ENCODE peak calls at places on chromosomes 4 and X, in six cellular contexts. One of them, this sample, is unnamed.

GRCh38 chr4:101200561-101200960 is 146.8 kb downstream of the PPP3CA start:
- DNase-seq in A673: peak; percentile 61
- DNase-seq in left ventricle myocardium inferior: no peak
- DNase-seq in right cardiac atrium: no peak
- DNase-seq in OCI-LY7: no peak
- DNase-seq in hepatocyte: no peak
- DNase-seq in this sample: peak; percentile 22

GRCh38 chr4:143986173-143986572 is 33.0 kb downstream of the GYPB start:
- DNase-seq in OCI-LY7: no peak
- DNase-seq in A673: no peak
- DNase-seq in right cardiac atrium: no peak
- DNase-seq in hepatocyte: no peak
- DNase-seq in left ventricle myocardium inferior: no peak
- DNase-seq in this sample: no peak

GRCh38 chr4:137300776-137301175 is 231.5 kb downstream of the PCDH18 start:
- DNase-seq in OCI-LY7: no peak
- DNase-seq in A673: no peak
- DNase-seq in hepatocyte: no peak
- DNase-seq in left ventricle myocardium inferior: no peak
- DNase-seq in right cardiac atrium: no peak
- DNase-seq in this sample: no peak

GRCh38 chrX:15202458-15203177 is 67.3 kb downstream of the ASB9 start:
- DNase-seq in right cardiac atrium: no peak
- DNase-seq in OCI-LY7: no peak
- DNase-seq in left ventricle myocardium inferior: no peak
- DNase-seq in hepatocyte: no peak
- DNase-seq in A673: peak; percentile 33
- DNase-seq in this sample: no peak

GRCh38 chr4:26826721-26827120 is 33.9 kb upstream of the STIM2 start:
- DNase-seq in left ventricle myocardium inferior: no peak
- DNase-seq in hepatocyte: no peak
- DNase-seq in OCI-LY7: peak; percentile 96
- DNase-seq in A673: peak; percentile 93
- DNase-seq in right cardiac atrium: peak; percentile 46
- DNase-seq in this sample: peak; percentile 95

GRCh38 chr4:74659576-74660411 is 134.5 kb downstream of the BTC start:
- DNase-seq in right cardiac atrium: no peak
- DNase-seq in hepatocyte: peak; percentile 85
- DNase-seq in left ventricle myocardium inferior: no peak
- DNase-seq in OCI-LY7: no peak
- DNase-seq in A673: peak; percentile 84
- DNase-seq in this sample: peak; percentile 90

GRCh38 chr4:187608001-187608421 is 387.6 kb upstream of the ZFP42 start:
- DNase-seq in OCI-LY7: no peak
- DNase-seq in left ventricle myocardium inferior: no peak
- DNase-seq in right cardiac atrium: no peak
- DNase-seq in hepatocyte: no peak
- DNase-seq in A673: no peak
- DNase-seq in this sample: no peak

GRCh38 chr4:630661-631060 is 5.3 kb downstream of the PDE6B start:
- DNase-seq in right cardiac atrium: no peak
- DNase-seq in A673: no peak
- DNase-seq in hepatocyte: no peak
- DNase-seq in OCI-LY7: no peak
- DNase-seq in left ventricle myocardium inferior: peak; percentile 5
- DNase-seq in this sample: no peak

GRCh38 chr4:5157721-5158390 is 106.6 kb downstream of the STK32B start:
- DNase-seq in A673: no peak
- DNase-seq in left ventricle myocardium inferior: no peak
- DNase-seq in hepatocyte: no peak
- DNase-seq in right cardiac atrium: no peak
- DNase-seq in OCI-LY7: no peak
- DNase-seq in this sample: no peak

GRCh38 chr4:11847161-11847560 is 418.5 kb upstream of the HS3ST1 start:
- DNase-seq in right cardiac atrium: no peak
- DNase-seq in OCI-LY7: no peak
- DNase-seq in hepatocyte: no peak
- DNase-seq in left ventricle myocardium inferior: no peak
- DNase-seq in A673: no peak
- DNase-seq in this sample: no peak

GRCh38 chr4:169410839-169411770 is 140.3 kb upstream of the SH3RF1 start:
- DNase-seq in A673: peak; percentile 58
- DNase-seq in hepatocyte: peak; percentile 10
- DNase-seq in right cardiac atrium: no peak
- DNase-seq in OCI-LY7: peak; percentile 57
- DNase-seq in left ventricle myocardium inferior: no peak
- DNase-seq in this sample: peak; percentile 16

GRCh38 chrX:118679290-118679689 is 48.1 kb upstream of the IL13RA1 start:
- DNase-seq in A673: peak; percentile 2
- DNase-seq in hepatocyte: no peak
- DNase-seq in OCI-LY7: no peak
- DNase-seq in left ventricle myocardium inferior: no peak
- DNase-seq in right cardiac atrium: no peak
- DNase-seq in this sample: no peak

GRCh38 chr4:169345207-169345788 is 74.5 kb upstream of the SH3RF1 start:
- DNase-seq in OCI-LY7: no peak
- DNase-seq in hepatocyte: no peak
- DNase-seq in right cardiac atrium: no peak
- DNase-seq in left ventricle myocardium inferior: no peak
- DNase-seq in A673: no peak
- DNase-seq in this sample: no peak

GRCh38 chr4:123749408-123749807 is 352.8 kb downstream of the SPRY1 start:
- DNase-seq in left ventricle myocardium inferior: peak; percentile 67
- DNase-seq in OCI-LY7: no peak
- DNase-seq in A673: no peak
- DNase-seq in hepatocyte: no peak
- DNase-seq in right cardiac atrium: peak; percentile 84
- DNase-seq in this sample: no peak

GRCh38 chrX:2484232-2484631 is 16.5 kb downstream of the DHRSX start:
- DNase-seq in left ventricle myocardium inferior: no peak
- DNase-seq in right cardiac atrium: no peak
- DNase-seq in OCI-LY7: no peak
- DNase-seq in hepatocyte: no peak
- DNase-seq in A673: no peak
- DNase-seq in this sample: no peak

GRCh38 chr4:150240011-150240410 is 161.8 kb downstream of the DCLK2 start:
- DNase-seq in left ventricle myocardium inferior: no peak
- DNase-seq in A673: no peak
- DNase-seq in OCI-LY7: no peak
- DNase-seq in hepatocyte: no peak
- DNase-seq in right cardiac atrium: no peak
- DNase-seq in this sample: no peak

GRCh38 chr4:142408003-142408441 is 438.1 kb downstream of the INPP4B start:
- DNase-seq in A673: no peak
- DNase-seq in left ventricle myocardium inferior: no peak
- DNase-seq in right cardiac atrium: no peak
- DNase-seq in hepatocyte: no peak
- DNase-seq in OCI-LY7: no peak
- DNase-seq in this sample: no peak

GRCh38 chr4:186659936-186660335 is 63.7 kb downstream of the FAT1 start:
- DNase-seq in right cardiac atrium: no peak
- DNase-seq in OCI-LY7: no peak
- DNase-seq in A673: no peak
- DNase-seq in hepatocyte: no peak
- DNase-seq in left ventricle myocardium inferior: no peak
- DNase-seq in this sample: no peak

GRCh38 chrX:13377537-13377936 is 57.7 kb upstream of the ATXN3L start:
- DNase-seq in hepatocyte: peak; percentile 46
- DNase-seq in OCI-LY7: no peak
- DNase-seq in left ventricle myocardium inferior: no peak
- DNase-seq in A673: peak; percentile 46
- DNase-seq in right cardiac atrium: no peak
- DNase-seq in this sample: no peak

GRCh38 chr4:119632216-119632615 is 3.6 kb upstream of the PDE5A start:
- DNase-seq in hepatocyte: no peak
- DNase-seq in left ventricle myocardium inferior: no peak
- DNase-seq in right cardiac atrium: no peak
- DNase-seq in OCI-LY7: no peak
- DNase-seq in A673: no peak
- DNase-seq in this sample: no peak

GRCh38 chr4:132502096-132502552 is 647.0 kb upstream of the PCDH10 start:
- DNase-seq in right cardiac atrium: no peak
- DNase-seq in hepatocyte: no peak
- DNase-seq in left ventricle myocardium inferior: no peak
- DNase-seq in A673: no peak
- DNase-seq in OCI-LY7: no peak
- DNase-seq in this sample: no peak

GRCh38 chrX:47530054-47530453 is 31.0 kb upstream of the ARAF start:
- DNase-seq in A673: no peak
- DNase-seq in hepatocyte: no peak
- DNase-seq in OCI-LY7: no peak
- DNase-seq in left ventricle myocardium inferior: no peak
- DNase-seq in right cardiac atrium: no peak
- DNase-seq in this sample: no peak

GRCh38 chrX:47523713-47524166 is 37.3 kb upstream of the ARAF start:
- DNase-seq in hepatocyte: no peak
- DNase-seq in OCI-LY7: no peak
- DNase-seq in right cardiac atrium: no peak
- DNase-seq in left ventricle myocardium inferior: no peak
- DNase-seq in A673: no peak
- DNase-seq in this sample: no peak

DNA sequence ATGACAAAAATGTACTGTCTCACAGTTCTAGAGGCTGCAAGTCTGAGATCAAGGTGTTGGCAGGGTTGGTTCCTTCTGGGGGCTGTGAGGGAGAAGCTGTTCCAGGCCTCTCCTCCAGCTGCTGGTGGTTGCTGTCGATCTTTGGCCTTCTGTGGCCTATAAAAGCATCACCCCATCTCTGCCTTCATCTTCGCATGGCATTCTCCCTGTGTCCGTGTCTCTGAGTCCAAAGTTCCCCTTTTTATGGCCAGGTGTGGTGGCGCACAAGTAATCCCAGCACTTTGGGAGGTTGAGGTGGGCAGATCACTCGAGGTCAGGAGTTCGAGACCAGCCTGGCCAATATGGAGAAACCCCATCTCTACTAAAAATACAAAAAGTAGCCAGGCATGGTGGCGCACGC is 31.5 kb upstream of the ARAF start:
- DNase-seq in OCI-LY7: no peak
- DNase-seq in hepatocyte: no peak
- DNase-seq in left ventricle myocardium inferior: no peak
- DNase-seq in right cardiac atrium: no peak
- DNase-seq in A673: no peak
- DNase-seq in this sample: peak; percentile 22
- H3K4me1 ChIP-seq in OCI-LY7: no peaks in the 10 kb centered on the region
- H3K4me1 ChIP-seq in hepatocyte: no peaks in the 10 kb centered on the region
- H3K4me1 ChIP-seq in left ventricle myocardium inferior: no peaks in the 10 kb centered on the region
- H3K4me1 ChIP-seq in right cardiac atrium: no peaks in the 10 kb centered on the region
- H3K4me1 ChIP-seq in A673: no peaks in the 10 kb centered on the region
- H3K4me1 ChIP-seq in this sample: no peaks in the 10 kb centered on the region

DNA sequence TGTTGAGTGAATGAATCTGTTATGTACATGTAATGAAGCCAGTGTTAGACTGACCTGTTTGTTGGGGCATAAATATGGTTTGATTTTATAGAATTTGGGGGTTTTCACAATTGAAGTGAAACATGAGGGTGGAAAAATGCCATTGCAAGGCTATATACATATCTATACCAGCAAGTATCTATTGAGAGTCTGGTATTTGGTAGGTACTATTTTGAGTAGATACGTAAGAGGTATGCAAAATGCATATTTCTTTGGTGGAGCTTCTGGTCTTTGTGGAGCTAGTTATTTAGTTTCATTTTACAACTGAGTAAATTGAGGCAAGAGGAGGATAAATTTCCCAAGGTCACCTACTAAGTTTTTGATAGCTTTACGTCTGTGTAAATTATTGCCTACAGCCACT is 7.3 kb upstream of the RUFY3 start:
- DNase-seq in OCI-LY7: no peak
- DNase-seq in right cardiac atrium: no peak
- DNase-seq in left ventricle myocardium inferior: no peak
- DNase-seq in hepatocyte: no peak
- DNase-seq in A673: no peak
- DNase-seq in this sample: no peak
- H3K27ac ChIP-seq in OCI-LY7: no peak overlapping the region
- H3K27ac ChIP-seq in right cardiac atrium: no peak overlapping the region
- H3K27ac ChIP-seq in left ventricle myocardium inferior: no peak overlapping the region
- H3K27ac ChIP-seq in hepatocyte: no peak overlapping the region
- H3K27ac ChIP-seq in A673: no peak overlapping the region
- H3K27ac ChIP-seq in this sample: no peak overlapping the region

GRCh38 chrX:40465735-40466551 is 114.8 kb upstream of the ATP6AP2 start:
- DNase-seq in OCI-LY7: peak; percentile 5
- DNase-seq in A673: peak; percentile 74
- DNase-seq in left ventricle myocardium inferior: no peak
- DNase-seq in right cardiac atrium: no peak
- DNase-seq in hepatocyte: no peak
- DNase-seq in this sample: no peak

GRCh38 chrX:40468033-40468979 is 112.5 kb upstream of the ATP6AP2 start:
- DNase-seq in hepatocyte: peak; percentile 56
- DNase-seq in right cardiac atrium: peak; percentile 65
- DNase-seq in OCI-LY7: peak; percentile 48
- DNase-seq in left ventricle myocardium inferior: peak; percentile 24
- DNase-seq in A673: peak; percentile 66
- DNase-seq in this sample: peak; percentile 65

GRCh38 chrX:40470830-40471429 is 109.8 kb upstream of the ATP6AP2 start:
- DNase-seq in OCI-LY7: no peak
- DNase-seq in right cardiac atrium: no peak
- DNase-seq in hepatocyte: no peak
- DNase-seq in left ventricle myocardium inferior: no peak
- DNase-seq in A673: peak; percentile 19
- DNase-seq in this sample: no peak

GRCh38 chrX:40471965-40472648 is 108.7 kb upstream of the ATP6AP2 start:
- DNase-seq in right cardiac atrium: no peak
- DNase-seq in A673: peak; percentile 66
- DNase-seq in OCI-LY7: peak; percentile 4
- DNase-seq in left ventricle myocardium inferior: no peak
- DNase-seq in hepatocyte: peak; percentile 87
- DNase-seq in this sample: peak; percentile 35

GRCh38 chrX:40469316-40469715 is 111.5 kb upstream of the ATP6AP2 start:
- DNase-seq in hepatocyte: no peak
- DNase-seq in OCI-LY7: no peak
- DNase-seq in left ventricle myocardium inferior: no peak
- DNase-seq in A673: no peak
- DNase-seq in right cardiac atrium: no peak
- DNase-seq in this sample: no peak
- H3K4me1 ChIP-seq in hepatocyte: peaks cover 12% of the 10 kb centered on the region
- H3K4me1 ChIP-seq in OCI-LY7: peaks cover 10% of the 10 kb centered on the region
- H3K4me1 ChIP-seq in left ventricle myocardium inferior: peaks cover 17% of the 10 kb centered on the region
- H3K4me1 ChIP-seq in A673: peaks cover 42% of the 10 kb centered on the region
- H3K4me1 ChIP-seq in right cardiac atrium: peaks cover 3% of the 10 kb centered on the region
- H3K4me1 ChIP-seq in this sample: no peaks in the 10 kb centered on the region

GRCh38 chrX:85052207-85052606 is 48.5 kb downstream of the APOOL start:
- DNase-seq in OCI-LY7: no peak
- DNase-seq in right cardiac atrium: no peak
- DNase-seq in A673: no peak
- DNase-seq in left ventricle myocardium inferior: no peak
- DNase-seq in hepatocyte: no peak
- DNase-seq in this sample: no peak

GRCh38 chrX:85052636-85053343 is 49.1 kb downstream of the APOOL start:
- DNase-seq in hepatocyte: no peak
- DNase-seq in left ventricle myocardium inferior: no peak
- DNase-seq in A673: peak; percentile 25
- DNase-seq in OCI-LY7: peak; percentile 1
- DNase-seq in right cardiac atrium: no peak
- DNase-seq in this sample: no peak

DNA sequence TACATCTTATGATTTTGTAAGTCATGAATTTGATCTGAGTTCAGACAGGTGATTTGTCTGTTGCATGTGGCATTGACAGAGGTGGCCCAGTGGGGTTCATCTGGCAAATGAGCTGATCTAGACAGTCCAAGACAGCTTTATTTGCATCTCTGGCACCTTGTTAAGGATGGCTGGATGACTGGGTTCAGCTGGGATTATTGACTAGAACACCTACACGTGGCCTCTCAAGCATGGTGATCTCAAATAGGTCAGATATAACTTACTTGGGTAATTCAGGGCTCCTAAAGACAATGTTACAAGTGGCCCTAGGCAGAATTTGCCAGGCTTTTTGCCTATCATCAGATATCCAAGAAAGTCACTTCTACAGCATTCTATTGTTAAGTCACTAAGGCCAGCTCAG is 48.0 kb downstream of the APOOL start:
- DNase-seq in A673: no peak
- DNase-seq in left ventricle myocardium inferior: no peak
- DNase-seq in right cardiac atrium: no peak
- DNase-seq in hepatocyte: no peak
- DNase-seq in OCI-LY7: no peak
- DNase-seq in this sample: no peak
- H3K27ac ChIP-seq in A673: no peak overlapping the region
- H3K27ac ChIP-seq in left ventricle myocardium inferior: no peak overlapping the region
- H3K27ac ChIP-seq in right cardiac atrium: no peak overlapping the region
- H3K27ac ChIP-seq in hepatocyte: no peak overlapping the region
- H3K27ac ChIP-seq in OCI-LY7: no peak overlapping the region
- H3K27ac ChIP-seq in this sample: no peak overlapping the region